ENCODE peak calls at places on chromosomes 13 and 19, in six cellular contexts. J is Ammon's horn, W is NCI-H1048, Q is thoracic aorta, F is T-helper 17 cell, M is dermis blood vessel endothelial cell. K is an unnamed sample.
A peak's percentile ranks its signal among the peaks of the same experiment; 100 is the strongest.

GRCh38 chr13:40271931-40272775 is 394.3 kb downstream of the FOXO1 start:
- DNase-seq in J (peak; percentile 77), W (no peak), Q (peak; percentile 76), F (no peak), M (peak; percentile 43), K (no peak)

GRCh38 chr13:34748078-34748477 is 194.0 kb upstream of the NBEA start:
- DNase-seq in J (peak; percentile 73), W (no peak), Q (no peak), F (no peak), M (no peak), K (no peak)

GRCh38 chr13:62209539-62209938 is 793.9 kb upstream of the PCDH20 start:
- DNase-seq in J (no peak), W (no peak), Q (no peak), F (no peak), M (no peak), K (no peak)

GRCh38 chr13:34469212-34469983 is 472.7 kb upstream of the NBEA start:
- DNase-seq in J (no peak), W (no peak), Q (no peak), F (no peak), M (peak; percentile 52), K (no peak)

GRCh38 chr13:47256618-47257017 is 359.8 kb upstream of the HTR2A start:
- DNase-seq in J (peak; percentile 2), W (no peak), Q (no peak), F (no peak), M (no peak), K (no peak)

GRCh38 chr13:25874907-25875306 is 176.9 kb downstream of the SHISA2 start:
- DNase-seq in J (no peak), W (no peak), Q (no peak), F (no peak), M (no peak), K (no peak)

GRCh38 chr13:28478127-28478526 is 16.8 kb downstream of the FLT1 start:
- DNase-seq in J (no peak), W (no peak), Q (no peak), F (no peak), M (no peak), K (no peak)

GRCh38 chr19:7250951-7251350 is 43.3 kb downstream of the INSR start:
- DNase-seq in J (no peak), W (no peak), Q (no peak), F (no peak), M (no peak), K (no peak)

GRCh38 chr19:4267101-4267900 is 11.8 kb upstream of the SHD start:
- DNase-seq in J (no peak), W (no peak), Q (no peak), F (peak; percentile 29), M (peak; percentile 55), K (no peak)

GRCh38 chr13:29905845-29906244 is 55.4 kb upstream of the UBL3 start:
- DNase-seq in J (peak; percentile 69), W (no peak), Q (no peak), F (no peak), M (no peak), K (no peak)

GRCh38 chr19:32599736-32600157 is 18.8 kb downstream of the PDCD5 start:
- DNase-seq in J (peak; percentile 73), W (no peak), Q (no peak), F (no peak), M (peak; percentile 82), K (no peak)

GRCh38 chr13:44107357-44108121 is 227.8 kb downstream of the LACC1 start:
- DNase-seq in J (no peak), W (no peak), Q (no peak), F (no peak), M (no peak), K (no peak)

GRCh38 chr13:112118451-112119064 is 51.6 kb downstream of the SOX1 start:
- DNase-seq in J (no peak), W (no peak), Q (no peak), F (no peak), M (no peak), K (no peak)

GRCh38 chr13:73598021-73598712 is 536.0 kb downstream of the KLF12 start:
- DNase-seq in J (no peak), W (no peak), Q (no peak), F (no peak), M (no peak), K (no peak)

GRCh38 chr13:67069117-67069767 is 160.9 kb downstream of the PCDH9 start:
- DNase-seq in J (peak; percentile 58), W (no peak), Q (no peak), F (no peak), M (no peak), K (no peak)

GRCh38 chr19:58479736-58480480 is 3.8 kb downstream of the ZNF446 start:
- DNase-seq in J (no peak), W (no peak), Q (no peak), F (no peak), M (no peak), K (no peak)

GRCh38 chr19:34308381-34309367 is 54.3 kb downstream of the GARRE1 start:
- DNase-seq in J (no peak), W (no peak), Q (no peak), F (peak; percentile 37), M (peak; percentile 49), K (no peak)

GRCh38 chr19:45164577-45165335 is 4.0 kb upstream of the NKPD1 start:
- DNase-seq in J (no peak), W (no peak), Q (no peak), F (peak; percentile 50), M (peak; percentile 60), K (peak; percentile 92)

GRCh38 chr13:68940049-68940448 is 1167.6 kb upstream of the ATXN8OS start:
- DNase-seq in J (no peak), W (no peak), Q (no peak), F (no peak), M (no peak), K (no peak)

GRCh38 chr13:94188173-94188869 is 291.2 kb downstream of the DCT start:
- DNase-seq in J (no peak), W (no peak), Q (no peak), F (no peak), M (no peak), K (no peak)

GRCh38 chr19:47341734-47342133 is 7.4 kb upstream of the DHX34 start:
- DNase-seq in J (no peak), W (no peak), Q (no peak), F (no peak), M (no peak), K (no peak)

GRCh38 chr19:3325451-3325850 is 40.9 kb upstream of the NFIC start:
- DNase-seq in J (no peak), W (no peak), Q (no peak), F (no peak), M (no peak), K (no peak)

GRCh38 chr13:48255954-48256353 is 22.9 kb downstream of the ITM2B start:
- DNase-seq in J (no peak), W (no peak), Q (no peak), F (no peak), M (no peak), K (no peak)

GRCh38 chr13:88257706-88258105 is 586.5 kb downstream of the SLITRK5 start:
- DNase-seq in J (no peak), W (no peak), Q (no peak), F (no peak), M (no peak), K (no peak)

GRCh38 chr13:50911051-50911690 is 1.6 kb downstream of the RNASEH2B start:
- DNase-seq in J (no peak), W (no peak), Q (no peak), F (no peak), M (no peak), K (no peak)

GRCh38 chr19:36244066-36244465 is 29.2 kb downstream of the ZNF146 start:
- DNase-seq in J (no peak), W (no peak), Q (no peak), F (no peak), M (no peak), K (no peak)